ENCODE peak calls at places on chromosomes 5 and 9, in five cellular contexts. One of them, this sample, is unnamed.

GRCh38 chr5:137858223-137858916 is 9.3 kb upstream of the MYOT start:
- DNase-seq in HCT116: no peak
- DNase-seq in K562: no peak
- DNase-seq in HepG2: no peak
- DNase-seq in GM12878: peak
- DNase-seq in this sample: no peak

GRCh38 chr9:93095205-93096130 is 549 bp upstream of the CARD19 start:
- DNase-seq in HCT116: peak
- DNase-seq in K562: peak
- DNase-seq in HepG2: peak
- DNase-seq in GM12878: peak
- DNase-seq in this sample: peak

GRCh38 chr9:68872026-68872501 is 141.8 kb downstream of the PRKACG start:
- DNase-seq in HCT116: no peak
- DNase-seq in K562: no peak
- DNase-seq in HepG2: no peak
- DNase-seq in GM12878: no peak
- DNase-seq in this sample: no peak

GRCh38 chr5:126867237-126867636 is 90.3 kb downstream of the LMNB1 start:
- DNase-seq in HCT116: no peak
- DNase-seq in K562: no peak
- DNase-seq in HepG2: no peak
- DNase-seq in GM12878: no peak
- DNase-seq in this sample: no peak

GRCh38 chr9:21095561-21095960 is 17.8 kb upstream of the IFNB1 start:
- DNase-seq in HCT116: no peak
- DNase-seq in K562: no peak
- DNase-seq in HepG2: no peak
- DNase-seq in GM12878: no peak
- DNase-seq in this sample: no peak

GRCh38 chr9:109779711-109780452 is at the start of gene PALM2AKAP2:
- DNase-seq in HCT116: no peak
- DNase-seq in K562: no peak
- DNase-seq in HepG2: no peak
- DNase-seq in GM12878: no peak
- DNase-seq in this sample: peak

GRCh38 chr9:132409828-132410528 is at the start of gene CFAP77:
- DNase-seq in HCT116: peak
- DNase-seq in K562: peak
- DNase-seq in HepG2: peak
- DNase-seq in GM12878: no peak
- DNase-seq in this sample: peak

GRCh38 chr5:28328691-28329090 is 1290.3 kb upstream of the CDH9 start:
- DNase-seq in HCT116: no peak
- DNase-seq in K562: no peak
- DNase-seq in HepG2: no peak
- DNase-seq in GM12878: no peak
- DNase-seq in this sample: no peak

GRCh38 chr9:76560481-76560891 is 101.5 kb downstream of the GCNT1 start:
- DNase-seq in HCT116: no peak
- DNase-seq in K562: no peak
- DNase-seq in HepG2: no peak
- DNase-seq in GM12878: no peak
- DNase-seq in this sample: no peak

GRCh38 chr5:122586351-122586750 is 188.5 kb upstream of the SNX2 start:
- DNase-seq in HCT116: no peak
- DNase-seq in K562: no peak
- DNase-seq in HepG2: no peak
- DNase-seq in GM12878: no peak
- DNase-seq in this sample: no peak

GRCh38 chr5:50699737-50700136 is 33.3 kb downstream of the PARP8 start:
- DNase-seq in HCT116: no peak
- DNase-seq in K562: no peak
- DNase-seq in HepG2: no peak
- DNase-seq in GM12878: no peak
- DNase-seq in this sample: no peak

GRCh38 chr5:139761057-139761450 is 34.6 kb upstream of the PSD2 start:
- DNase-seq in HCT116: no peak
- DNase-seq in K562: no peak
- DNase-seq in HepG2: no peak
- DNase-seq in GM12878: no peak
- DNase-seq in this sample: no peak

GRCh38 chr9:123048748-123049147 is 15.3 kb downstream of the GPR21 start:
- DNase-seq in HCT116: no peak
- DNase-seq in K562: no peak
- DNase-seq in HepG2: no peak
- DNase-seq in GM12878: no peak
- DNase-seq in this sample: no peak

GRCh38 chr5:157476699-157477408 is 16.8 kb downstream of the NIPAL4 start:
- DNase-seq in HCT116: peak
- DNase-seq in K562: peak
- DNase-seq in HepG2: peak
- DNase-seq in GM12878: no peak
- DNase-seq in this sample: peak

GRCh38 chr5:170137694-170138214 is 32.1 kb downstream of the FOXI1 start:
- DNase-seq in HCT116: no peak
- DNase-seq in K562: no peak
- DNase-seq in HepG2: no peak
- DNase-seq in GM12878: no peak
- DNase-seq in this sample: no peak

GRCh38 chr9:15889555-15889954 is 336.7 kb downstream of the CCDC171 start:
- DNase-seq in HCT116: no peak
- DNase-seq in K562: no peak
- DNase-seq in HepG2: no peak
- DNase-seq in GM12878: no peak
- DNase-seq in this sample: no peak

GRCh38 chr5:136036991-136037705 is 8.4 kb downstream of the TGFBI start:
- DNase-seq in HCT116: no peak
- DNase-seq in K562: no peak
- DNase-seq in HepG2: no peak
- DNase-seq in GM12878: peak
- DNase-seq in this sample: no peak

GRCh38 chr9:130884542-130885421 is 11.8 kb downstream of the QRFP start:
- DNase-seq in HCT116: no peak
- DNase-seq in K562: peak
- DNase-seq in HepG2: no peak
- DNase-seq in GM12878: no peak
- DNase-seq in this sample: no peak

GRCh38 chr9:2307480-2307879 is 292.3 kb downstream of the SMARCA2 start:
- DNase-seq in HCT116: no peak
- DNase-seq in K562: no peak
- DNase-seq in HepG2: no peak
- DNase-seq in GM12878: no peak
- DNase-seq in this sample: no peak

GRCh38 chr9:69324549-69325401 is at the start of gene ENTREP1:
- DNase-seq in HCT116: peak
- DNase-seq in K562: no peak
- DNase-seq in HepG2: no peak
- DNase-seq in GM12878: no peak
- DNase-seq in this sample: peak

GRCh38 chr5:104937591-104937990 is 1375.0 kb upstream of the NUDT12 start:
- DNase-seq in HCT116: no peak
- DNase-seq in K562: no peak
- DNase-seq in HepG2: no peak
- DNase-seq in GM12878: no peak
- DNase-seq in this sample: no peak

GRCh38 chr5:26482817-26483375 is 555.5 kb downstream of the CDH9 start:
- DNase-seq in HCT116: peak
- DNase-seq in K562: peak
- DNase-seq in HepG2: peak
- DNase-seq in GM12878: no peak
- DNase-seq in this sample: peak

GRCh38 chr5:43051668-43052067 is 11.5 kb upstream of the ANXA2R start:
- DNase-seq in HCT116: no peak
- DNase-seq in K562: no peak
- DNase-seq in HepG2: no peak
- DNase-seq in GM12878: no peak
- DNase-seq in this sample: no peak

GRCh38 chr5:121795511-121795910 is 56.2 kb upstream of the FTMT start:
- DNase-seq in HCT116: no peak
- DNase-seq in K562: no peak
- DNase-seq in HepG2: no peak
- DNase-seq in GM12878: no peak
- DNase-seq in this sample: no peak

GRCh38 chr5:24609694-24610093 is 35.1 kb downstream of the CDH10 start:
- DNase-seq in HCT116: no peak
- DNase-seq in K562: no peak
- DNase-seq in HepG2: no peak
- DNase-seq in GM12878: no peak
- DNase-seq in this sample: no peak
- TF ChIP-seq MAX in HCT116: no peak
- TF ChIP-seq MAX in K562: no peak
- TF ChIP-seq MAX in HepG2: no peak
- TF ChIP-seq MAX in GM12878: no peak
- TF ChIP-seq MAX in this sample: no peak

GRCh38 chr9:120184266-120184665 is 395.7 kb downstream of the CDK5RAP2 start:
- DNase-seq in HCT116: no peak
- DNase-seq in K562: no peak
- DNase-seq in HepG2: no peak
- DNase-seq in GM12878: no peak
- DNase-seq in this sample: no peak

GRCh38 chr9:120182011-120182410 is 398.0 kb downstream of the CDK5RAP2 start:
- DNase-seq in HCT116: no peak
- DNase-seq in K562: no peak
- DNase-seq in HepG2: no peak
- DNase-seq in GM12878: no peak
- DNase-seq in this sample: no peak

GRCh38 chr9:120183615-120184014 is 396.4 kb downstream of the CDK5RAP2 start:
- DNase-seq in HCT116: no peak
- DNase-seq in K562: no peak
- DNase-seq in HepG2: no peak
- DNase-seq in GM12878: no peak
- DNase-seq in this sample: no peak

GRCh38 chr9:120187758-120188157 is 392.2 kb downstream of the CDK5RAP2 start:
- DNase-seq in HCT116: no peak
- DNase-seq in K562: peak
- DNase-seq in HepG2: no peak
- DNase-seq in GM12878: no peak
- DNase-seq in this sample: no peak

GRCh38 chr9:120186276-120186675 is 393.7 kb downstream of the CDK5RAP2 start:
- DNase-seq in HCT116: no peak
- DNase-seq in K562: no peak
- DNase-seq in HepG2: no peak
- DNase-seq in GM12878: no peak
- DNase-seq in this sample: no peak
- TF ChIP-seq SIN3A in HCT116: no peak
- TF ChIP-seq SIN3A in K562: no peak
- TF ChIP-seq SIN3A in HepG2: no peak
- TF ChIP-seq SIN3A in GM12878: no peak
- TF ChIP-seq SIN3A in this sample: no peak

GRCh38 chr5:129771058-129771838 is 23.4 kb downstream of the MINAR2 start:
- DNase-seq in HCT116: peak
- DNase-seq in K562: peak
- DNase-seq in HepG2: peak
- DNase-seq in GM12878: peak
- DNase-seq in this sample: peak
- TF ChIP-seq ZBTB33 in HCT116: no peak
- TF ChIP-seq ZBTB33 in K562: no peak
- TF ChIP-seq ZBTB33 in HepG2: no peak
- TF ChIP-seq ZBTB33 in GM12878: no peak
- TF ChIP-seq ZBTB33 in this sample: no peak

GRCh38 chr9:125969868-125970267 is 222.7 kb downstream of the PBX3 start:
- DNase-seq in HCT116: no peak
- DNase-seq in K562: no peak
- DNase-seq in HepG2: no peak
- DNase-seq in GM12878: no peak
- DNase-seq in this sample: no peak
- TF ChIP-seq MAX in HCT116: no peak
- TF ChIP-seq MAX in K562: no peak
- TF ChIP-seq MAX in HepG2: no peak
- TF ChIP-seq MAX in GM12878: no peak
- TF ChIP-seq MAX in this sample: no peak

This sample was measured in SK-N-SH.